ENCODE peak calls at places on chromosome 21, in four cellular contexts. N is HFFc6, W is choroid plexus epithelial cell, F is GM12865. D is an unnamed sample.

GRCh38 chr21:18608226-18608625 is 204.6 kb upstream of the TMPRSS15 start:
- DNase-seq in N (no peak), W (no peak), F (no peak), D (no peak)

GRCh38 chr21:18041012-18041411 is 203.6 kb upstream of the CHODL start:
- DNase-seq in N (no peak), W (peak; percentile 63), F (peak; percentile 28), D (no peak)

GRCh38 chr21:45208627-45208951 is 79.1 kb downstream of the POFUT2 start:
- DNase-seq in N (no peak), W (peak; percentile 56), F (no peak), D (peak; percentile 32)

GRCh38 chr21:38958940-38959685 is 153.4 kb downstream of the ETS2 start:
- DNase-seq in N (peak; percentile 64), W (peak; percentile 78), F (no peak), D (no peak)

GRCh38 chr21:46455575-46456385 is 2.9 kb upstream of the DIP2A start:
- DNase-seq in N (peak; percentile 53), W (peak; percentile 72), F (no peak), D (no peak)

GRCh38 chr21:15221799-15222386 is 157.1 kb upstream of the NRIP1 start:
- DNase-seq in N (peak; percentile 36), W (peak; percentile 68), F (peak; percentile 35), D (no peak)

GRCh38 chr21:17931080-17931479 is 111.9 kb upstream of the C21orf91 start:
- DNase-seq in N (no peak), W (peak; percentile 4), F (peak; percentile 22), D (no peak)

GRCh38 chr21:39022035-39022900 is 161.0 kb downstream of the PSMG1 start:
- DNase-seq in N (no peak), W (no peak), F (no peak), D (no peak)

GRCh38 chr21:45866473-45867010 is 115.0 kb upstream of the COL6A1 start:
- DNase-seq in N (no peak), W (no peak), F (no peak), D (no peak)

GRCh38 chr21:25441835-25442234 is 165.4 kb downstream of the MRPL39 start:
- DNase-seq in N (no peak), W (no peak), F (no peak), D (no peak)

GRCh38 chr21:46356494-46357334 is 32.8 kb downstream of the PCNT start:
- DNase-seq in N (no peak), W (no peak), F (peak; percentile 53), D (no peak)

GRCh38 chr21:42632336-42632751 is 21.1 kb upstream of the PDE9A start:
- DNase-seq in N (no peak), W (no peak), F (no peak), D (no peak)

GRCh38 chr21:45041351-45041805 is 33.0 kb upstream of the ADARB1 start:
- DNase-seq in N (peak; percentile 4), W (peak; percentile 90), F (no peak), D (no peak)

GRCh38 chr21:45595574-45596295 is 47.8 kb upstream of the PCBP3 start:
- DNase-seq in N (no peak), W (no peak), F (no peak), D (no peak)

GRCh38 chr21:44986471-44987291 is 46.9 kb downstream of the SLX9 start:
- DNase-seq in N (no peak), W (no peak), F (no peak), D (no peak)

GRCh38 chr21:39121600-39122355 is 61.5 kb downstream of the PSMG1 start:
- DNase-seq in N (no peak), W (no peak), F (no peak), D (no peak)

GRCh38 chr21:45011911-45012660 is 62.3 kb upstream of the ADARB1 start:
- DNase-seq in N (peak; percentile 23), W (peak; percentile 87), F (no peak), D (no peak)

GRCh38 chr21:45844181-45844580 is 137.4 kb upstream of the COL6A1 start:
- DNase-seq in N (no peak), W (no peak), F (no peak), D (no peak)

GRCh38 chr21:45225741-45226327 is 61.9 kb downstream of the POFUT2 start:
- DNase-seq in N (no peak), W (no peak), F (no peak), D (no peak)

GRCh38 chr21:45209046-45209445 is 78.6 kb downstream of the POFUT2 start:
- DNase-seq in N (peak; percentile 33), W (peak; percentile 81), F (no peak), D (no peak)

GRCh38 chr21:30340714-30341573 is 3.5 kb upstream of the KRTAP27-1 start:
- DNase-seq in N (peak; percentile 0), W (peak; percentile 72), F (peak; percentile 29), D (no peak)

GRCh38 chr21:42109473-42109872 is 38.4 kb downstream of the UMODL1 start:
- DNase-seq in N (no peak), W (no peak), F (no peak), D (no peak)

GRCh38 chr21:17793675-17794123 is 25.5 kb downstream of the C21orf91 start:
- DNase-seq in N (peak; percentile 48), W (peak; percentile 59), F (peak; percentile 47), D (no peak)

GRCh38 chr21:46151989-46152938 is 3.1 kb downstream of the FTCD start:
- DNase-seq in N (no peak), W (no peak), F (no peak), D (no peak)

GRCh38 chr21:42193131-42193671 is 25.7 kb upstream of the ABCG1 start:
- DNase-seq in N (no peak), W (peak; percentile 85), F (no peak), D (peak; percentile 80)

GRCh38 chr21:41906770-41907169 is 27.6 kb upstream of the PRDM15 start:
- DNase-seq in N (no peak), W (no peak), F (no peak), D (no peak)

GRCh38 chr21:38733973-38734546 is 71.7 kb upstream of the ETS2 start:
- DNase-seq in N (peak; percentile 74), W (peak; percentile 87), F (peak; percentile 57), D (peak; percentile 95)

GRCh38 chr21:38913120-38913975 is 107.6 kb downstream of the ETS2 start:
- DNase-seq in N (no peak), W (peak; percentile 70), F (no peak), D (peak; percentile 82)

GRCh38 chr21:45076245-45076661 is 1.9 kb downstream of the ADARB1 start:
- DNase-seq in N (no peak), W (peak; percentile 45), F (no peak), D (no peak)

GRCh38 chr21:42232176-42232825 is 13.4 kb downstream of the ABCG1 start:
- DNase-seq in N (no peak), W (no peak), F (peak; percentile 50), D (no peak)

DNA sequence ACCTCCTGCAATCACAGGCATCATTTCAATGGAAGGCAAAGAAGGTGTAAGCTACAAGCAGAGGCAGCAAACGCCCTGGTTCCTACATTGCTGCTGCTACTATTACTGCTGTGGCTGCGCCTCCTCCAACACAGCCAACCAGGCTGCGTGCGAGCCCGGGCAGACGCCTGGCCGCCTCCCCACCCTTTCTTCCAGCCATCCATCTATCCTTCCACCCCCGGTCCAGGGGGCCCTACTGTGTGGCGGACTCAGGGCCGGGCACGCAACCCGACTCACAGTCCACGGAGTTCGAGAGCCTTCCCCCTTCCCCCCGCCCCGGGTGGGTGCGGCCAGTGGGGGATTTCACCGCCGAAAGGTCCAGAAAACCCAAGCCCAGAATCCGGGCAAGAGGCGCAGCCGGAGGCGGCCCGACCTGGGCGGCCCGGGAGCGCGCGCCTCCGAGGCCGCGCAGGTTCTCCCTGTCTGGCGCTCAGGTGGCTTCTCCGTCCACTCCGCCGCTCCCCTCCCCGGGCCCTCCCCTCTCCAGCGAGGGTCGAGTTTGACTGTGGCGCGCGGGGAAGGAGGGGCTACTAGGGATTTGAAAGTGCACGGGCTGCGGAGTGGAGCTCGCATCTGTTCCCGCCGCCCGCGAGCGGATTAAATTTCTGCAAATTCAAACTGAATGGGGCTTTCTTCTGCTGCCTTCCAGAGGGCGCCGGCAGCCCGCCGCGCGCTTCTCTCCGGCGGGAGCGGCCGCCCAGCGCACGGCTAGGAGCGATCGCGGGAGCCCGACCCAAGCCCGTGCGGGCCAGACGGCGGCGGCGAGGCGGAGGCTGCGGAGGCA is at the start of gene HUNK:
- DNase-seq in N (no peak), W (peak; percentile 28), F (peak; percentile 3), D (no peak)
- TF ChIP-seq CTCF in N (no peak), W (no peak), F (no peak), D (peak; percentile 41)

GRCh38 chr21:28788030-28788429 is 204.6 kb downstream of the LTN1 start:
- DNase-seq in N (no peak), W (no peak), F (no peak), D (no peak)
- TF ChIP-seq CTCF in N (no peak), W (no peak), F (no peak), D (no peak)

DNA sequence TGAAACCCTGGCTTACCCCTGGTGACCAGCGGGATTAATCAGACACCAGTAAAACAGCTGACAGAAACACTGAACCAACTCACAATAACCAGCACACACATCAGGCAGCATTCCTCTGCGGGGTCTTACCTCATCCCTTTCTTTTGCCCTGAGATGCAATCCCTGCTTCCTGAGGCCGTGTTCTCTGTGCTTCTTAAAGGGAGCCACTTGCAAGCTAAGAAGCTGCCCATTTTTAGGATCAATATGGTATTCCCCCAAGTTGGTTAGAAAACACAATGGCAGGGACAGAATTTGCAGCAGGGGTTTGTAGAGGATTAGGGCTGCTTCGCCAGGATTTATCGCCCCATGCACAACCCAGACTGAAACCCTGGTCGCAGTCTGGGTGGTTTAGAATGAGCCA is 74.7 kb upstream of the OLIG2 start:
- DNase-seq in N (no peak), W (no peak), F (no peak), D (no peak)
- TF ChIP-seq CTCF in N (no peak), W (no peak), F (no peak), D (no peak)

DNA sequence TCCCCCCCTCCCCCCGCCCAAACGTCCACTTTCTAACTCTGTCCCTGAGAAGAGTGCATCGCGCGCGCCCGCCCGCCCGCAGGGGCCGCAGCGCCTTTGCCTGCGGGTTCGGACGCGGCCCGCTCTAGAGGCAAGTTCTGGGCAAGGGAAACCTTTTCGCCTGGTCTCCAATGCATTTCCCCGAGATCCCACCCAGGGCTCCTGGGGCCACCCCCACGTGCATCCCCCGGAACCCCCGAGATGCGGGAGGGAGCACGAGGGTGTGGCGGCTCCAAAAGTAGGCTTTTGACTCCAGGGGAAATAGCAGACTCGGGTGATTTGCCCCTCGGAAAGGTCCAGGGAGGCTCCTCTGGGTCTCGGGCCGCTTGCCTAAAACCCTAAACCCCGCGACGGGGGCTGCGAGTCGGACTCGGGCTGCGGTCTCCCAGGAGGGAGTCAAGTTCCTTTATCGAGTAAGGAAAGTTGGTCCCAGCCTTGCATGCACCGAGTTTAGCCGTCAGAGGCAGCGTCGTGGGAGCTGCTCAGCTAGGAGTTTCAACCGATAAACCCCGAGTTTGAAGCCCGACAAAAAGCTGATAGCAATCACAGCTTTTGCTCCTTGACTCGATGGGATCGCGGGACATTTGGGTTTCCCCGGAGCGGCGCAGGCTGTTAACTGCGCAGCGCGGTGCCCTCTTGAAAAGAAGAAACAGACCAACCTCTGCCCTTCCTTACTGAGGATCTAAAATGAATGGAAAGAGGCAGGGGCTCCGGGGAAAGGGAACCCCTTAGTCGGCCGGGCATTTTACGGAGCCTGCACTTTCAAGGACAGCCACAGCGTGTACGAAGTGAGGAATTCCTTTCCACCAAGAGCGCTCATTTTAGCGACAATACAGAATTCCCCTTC is 158.1 kb downstream of the RUNX1 start:
- DNase-seq in N (no peak), W (peak; percentile 64), F (no peak), D (no peak)
- TF ChIP-seq CTCF in N (no peak), W (peak; percentile 30), F (no peak), D (no peak)

GRCh38 chr21:37319551-37319950 is 47.0 kb upstream of the DYRK1A start:
- DNase-seq in N (no peak), W (no peak), F (no peak), D (no peak)
- TF ChIP-seq CTCF in N (no peak), W (no peak), F (no peak), D (no peak)

D was measured in osteocyte.